ENCODE peak calls at places on chromosomes 12 and 14, in seven cellular contexts. Y is AG10803, V is suprapubic skin, Q is tibial artery, A is left lung, F is pancreas, S is kidney epithelial cell. D is an unnamed sample.
A peak's percentile ranks its signal among the peaks of the same experiment; 100 is the strongest.

GRCh38 chr12:42689699-42690098 is 100.2 kb upstream of the PRICKLE1 start:
- DNase-seq in Y (no peak), V (no peak), Q (no peak), A (no peak), F (no peak), S (no peak), D (no peak)

GRCh38 chr14:52031781-52032180 is 37.1 kb downstream of the NID2 start:
- DNase-seq in Y (peak; percentile 94), V (no peak), Q (peak; percentile 50), A (no peak), F (no peak), S (no peak), D (peak; percentile 89)

GRCh38 chr12:103848917-103849491 is 8.0 kb upstream of the NT5DC3 start:
- DNase-seq in Y (no peak), V (no peak), Q (peak; percentile 41), A (no peak), F (no peak), S (no peak), D (no peak)

GRCh38 chr12:82438356-82438755 is 80.0 kb downstream of the METTL25 start:
- DNase-seq in Y (no peak), V (no peak), Q (no peak), A (no peak), F (no peak), S (no peak), D (no peak)

GRCh38 chr12:78418919-78419318 is 445.7 kb upstream of the SYT1 start:
- DNase-seq in Y (no peak), V (no peak), Q (no peak), A (no peak), F (no peak), S (no peak), D (no peak)

GRCh38 chr12:117470804-117471203 is 109.4 kb upstream of the NOS1 start:
- DNase-seq in Y (no peak), V (no peak), Q (no peak), A (no peak), F (no peak), S (no peak), D (no peak)

GRCh38 chr12:51922762-51923505 is 15.6 kb downstream of the ACVRL1 start:
- DNase-seq in Y (peak; percentile 89), V (no peak), Q (peak; percentile 78), A (peak; percentile 64), F (no peak), S (peak; percentile 23), D (peak; percentile 22)

GRCh38 chr14:78967111-78967809 is 797.1 kb downstream of the NRXN3 start:
- DNase-seq in Y (peak; percentile 49), V (no peak), Q (no peak), A (no peak), F (no peak), S (no peak), D (peak; percentile 62)

GRCh38 chr12:47378907-47379306 is 299.1 kb upstream of the AMIGO2 start:
- DNase-seq in Y (peak; percentile 23), V (no peak), Q (no peak), A (no peak), F (no peak), S (no peak), D (no peak)

GRCh38 chr12:102871014-102871413 is 46.0 kb downstream of the PAH start:
- DNase-seq in Y (no peak), V (no peak), Q (no peak), A (no peak), F (no peak), S (no peak), D (no peak)

GRCh38 chr12:69880566-69880965 is 55.5 kb downstream of the MYRFL start:
- DNase-seq in Y (peak; percentile 28), V (no peak), Q (no peak), A (no peak), F (no peak), S (no peak), D (peak; percentile 29)

GRCh38 chr14:38207342-38207741 is 362 bp upstream of the SSTR1 start:
- DNase-seq in Y (no peak), V (no peak), Q (no peak), A (no peak), F (no peak), S (no peak), D (no peak)

GRCh38 chr12:52126605-52127578 is 47.4 kb downstream of the SMIM41 start:
- DNase-seq in Y (no peak), V (peak; percentile 67), Q (peak; percentile 58), A (no peak), F (no peak), S (no peak), D (no peak)

GRCh38 chr14:95111507-95112164 is 45.7 kb downstream of the DICER1 start:
- DNase-seq in Y (no peak), V (no peak), Q (no peak), A (no peak), F (no peak), S (no peak), D (no peak)

GRCh38 chr14:88986146-88986841 is 161.8 kb downstream of the TTC8 start:
- DNase-seq in Y (peak; percentile 81), V (no peak), Q (no peak), A (no peak), F (no peak), S (no peak), D (peak; percentile 59)

GRCh38 chr12:67926063-67926462 is 63.2 kb upstream of the IFNG-AS1 start:
- DNase-seq in Y (no peak), V (no peak), Q (no peak), A (no peak), F (no peak), S (no peak), D (no peak)

GRCh38 chr14:20630340-20631022 is 11.0 kb downstream of the OR6S1 start:
- DNase-seq in Y (peak; percentile 18), V (no peak), Q (no peak), A (no peak), F (no peak), S (no peak), D (peak; percentile 71)

GRCh38 chr14:91904956-91905645 is 37.8 kb upstream of the TC2N start:
- DNase-seq in Y (no peak), V (no peak), Q (no peak), A (no peak), F (peak; percentile 93), S (no peak), D (no peak)

GRCh38 chr12:70985850-70986249 is 65.3 kb upstream of the PTPRR start:
- DNase-seq in Y (peak; percentile 68), V (no peak), Q (no peak), A (no peak), F (no peak), S (no peak), D (no peak)

GRCh38 chr14:37118673-37119366 is 53.6 kb downstream of the SLC25A21 start:
- DNase-seq in Y (no peak), V (no peak), Q (no peak), A (no peak), F (no peak), S (no peak), D (no peak)

GRCh38 chr14:37122288-37122687 is 50.1 kb downstream of the SLC25A21 start:
- DNase-seq in Y (peak; percentile 58), V (no peak), Q (no peak), A (no peak), F (no peak), S (peak; percentile 76), D (peak; percentile 44)

GRCh38 chr14:37114559-37114958 is 57.8 kb downstream of the SLC25A21 start:
- DNase-seq in Y (no peak), V (no peak), Q (no peak), A (no peak), F (no peak), S (no peak), D (no peak)

GRCh38 chr14:37114039-37114438 is 58.4 kb downstream of the SLC25A21 start:
- DNase-seq in Y (peak; percentile 9), V (no peak), Q (no peak), A (no peak), F (no peak), S (no peak), D (no peak)

GRCh38 chr14:37116933-37117844 is 55.2 kb downstream of the SLC25A21 start:
- DNase-seq in Y (peak; percentile 62), V (no peak), Q (no peak), A (no peak), F (no peak), S (no peak), D (peak; percentile 39)
- TF ChIP-seq CTCF in Y (peak; percentile 69), V (no peak), Q (peak; percentile 59), A (no peak), F (no peak), S (peak; percentile 47), D (peak; percentile 74)

DNA sequence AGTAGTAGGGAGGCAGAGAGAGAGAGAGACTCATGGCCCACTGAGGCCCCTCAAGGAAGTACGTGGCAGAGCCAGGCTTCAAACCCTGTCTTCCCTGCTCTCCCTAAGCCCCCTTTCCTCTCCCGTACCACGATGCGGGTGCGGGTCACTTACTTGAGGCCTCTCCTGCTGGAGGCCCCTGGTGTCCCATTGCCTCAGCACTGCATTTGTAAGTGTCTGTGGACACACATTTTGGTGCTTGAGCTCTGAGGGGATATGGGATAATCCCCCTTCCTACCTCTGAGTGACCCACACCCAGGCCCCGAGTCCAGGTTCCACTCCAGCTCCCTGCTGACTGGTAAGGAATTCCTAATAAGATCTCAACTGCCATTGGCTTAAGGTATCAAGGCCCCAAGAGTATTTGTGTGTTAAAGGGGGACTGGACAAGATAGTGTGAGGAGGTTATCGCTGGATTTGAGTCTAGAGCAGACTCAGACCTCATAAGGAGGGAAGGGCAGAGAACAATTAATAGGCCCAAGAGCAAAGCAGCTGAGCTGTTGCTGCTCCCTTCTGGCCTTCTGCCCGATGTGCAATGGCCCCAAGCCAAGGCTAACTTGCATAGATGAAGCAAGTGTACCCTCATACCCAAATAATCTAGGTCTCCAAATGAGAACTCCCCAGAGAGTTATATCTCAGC is 71.9 kb downstream of the CRACR2A start:
- DNase-seq in Y (peak; percentile 8), V (no peak), Q (no peak), A (no peak), F (no peak), S (no peak), D (no peak)
- TF ChIP-seq CTCF in Y (no peak), V (no peak), Q (no peak), A (no peak), F (no peak), S (peak; percentile 33), D (no peak)

GRCh38 chr12:3003593-3003992 is 44.4 kb downstream of the TEAD4 start:
- DNase-seq in Y (no peak), V (no peak), Q (no peak), A (no peak), F (peak; percentile 86), S (no peak), D (no peak)
- TF ChIP-seq CTCF in Y (no peak), V (no peak), Q (no peak), A (no peak), F (peak; percentile 8), S (no peak), D (no peak)

GRCh38 chr14:30873308-30874119 is 845 bp upstream of the COCH start:
- DNase-seq in Y (no peak), V (no peak), Q (no peak), A (no peak), F (no peak), S (no peak), D (no peak)

GRCh38 chr14:30872602-30873001 is 1.8 kb upstream of the COCH start:
- DNase-seq in Y (no peak), V (no peak), Q (no peak), A (no peak), F (no peak), S (no peak), D (no peak)

GRCh38 chr14:30874999-30875787 is 834 bp downstream of the COCH start:
- DNase-seq in Y (no peak), V (no peak), Q (no peak), A (no peak), F (peak; percentile 14), S (no peak), D (no peak)

GRCh38 chr14:30875788-30876053 is 1.4 kb downstream of the COCH start:
- DNase-seq in Y (no peak), V (no peak), Q (no peak), A (no peak), F (no peak), S (no peak), D (no peak)

GRCh38 chr14:30874120-30874998 is at the start of gene COCH:
- DNase-seq in Y (no peak), V (no peak), Q (no peak), A (no peak), F (peak; percentile 18), S (no peak), D (no peak)
- TF ChIP-seq CTCF in Y (no peak), V (peak; percentile 26), Q (peak; percentile 15), A (no peak), F (peak; percentile 19), S (no peak), D (peak; percentile 37)

D was measured in HFFc6.